ENCODE peak calls at places on chromosome 9, in ten cellular contexts. M, U, G, E, V, D, Y, I, N and H are unnamed samples.

GRCh38 chr9:133844431-133844830 is 106.3 kb upstream of the SARDH start:
- DNase-seq in M (no peak), U (no peak), G (no peak), E (no peak), V (no peak), D (no peak), Y (no peak), I (no peak), N (no peak), H (no peak)

GRCh38 chr9:94827584-94828304 is 101.2 kb downstream of the AOPEP start:
- DNase-seq in M (no peak), U (no peak), G (no peak), E (no peak), V (peak), D (no peak), Y (no peak), I (no peak), N (no peak), H (peak)

GRCh38 chr9:97703437-97704326 is 6.5 kb upstream of the XPA start:
- DNase-seq in M (no peak), U (peak), G (peak), E (no peak), V (peak), D (no peak), Y (peak), I (no peak), N (peak), H (no peak)

GRCh38 chr9:135752281-135753204 is 50.6 kb downstream of the KCNT1 start:
- DNase-seq in M (no peak), U (no peak), G (no peak), E (no peak), V (no peak), D (no peak), Y (no peak), I (no peak), N (no peak), H (no peak)

GRCh38 chr9:35609001-35609819 is 4.1 kb downstream of the TESK1 start:
- DNase-seq in M (no peak), U (no peak), G (no peak), E (no peak), V (no peak), D (no peak), Y (no peak), I (no peak), N (no peak), H (no peak)

GRCh38 chr9:115142502-115143265 is 24.7 kb upstream of the TNC start:
- DNase-seq in M (no peak), U (no peak), G (no peak), E (no peak), V (no peak), D (no peak), Y (no peak), I (no peak), N (no peak), H (no peak)

GRCh38 chr9:35179347-35180271 is 17.8 kb downstream of the UNC13B start:
- DNase-seq in M (no peak), U (peak), G (no peak), E (no peak), V (peak), D (no peak), Y (no peak), I (no peak), N (no peak), H (peak)

GRCh38 chr9:115015018-115015635 is 84.7 kb upstream of the TNFSF8 start:
- DNase-seq in M (no peak), U (peak), G (no peak), E (no peak), V (peak), D (no peak), Y (peak), I (no peak), N (no peak), H (no peak)

GRCh38 chr9:108889649-108890067 is 27.6 kb downstream of the ACTL7A start:
- DNase-seq in M (no peak), U (no peak), G (peak), E (no peak), V (peak), D (no peak), Y (no peak), I (no peak), N (no peak), H (no peak)

GRCh38 chr9:70587143-70587710 is 172.8 kb upstream of the KLF9 start:
- DNase-seq in M (no peak), U (peak), G (no peak), E (no peak), V (no peak), D (no peak), Y (peak), I (no peak), N (no peak), H (no peak)

GRCh38 chr9:77598510-77598909 is 49.6 kb downstream of the GNA14 start:
- DNase-seq in M (no peak), U (peak), G (peak), E (no peak), V (no peak), D (no peak), Y (no peak), I (no peak), N (no peak), H (no peak)